ENCODE peak calls at places on chromosomes 11 and 22, in nine cellular contexts. One of them, this sample, is unnamed.

GRCh38 chr11:117230286-117230961 is 1.4 kb downstream of the PCSK7 start:
- DNase-seq in stomach: no peak
- DNase-seq in cardiac muscle cell: peak; percentile 38
- DNase-seq in GM23338: no peak
- DNase-seq in thyroid gland: no peak
- DNase-seq in tibial artery: no peak
- DNase-seq in HAP-1: no peak
- DNase-seq in heart right ventricle: no peak
- DNase-seq in foreskin keratinocyte: peak; percentile 12
- DNase-seq in this sample: no peak

GRCh38 chr11:57402188-57403066 is 12.0 kb upstream of the PRG2 start:
- DNase-seq in stomach: no peak
- DNase-seq in cardiac muscle cell: peak; percentile 9
- DNase-seq in GM23338: no peak
- DNase-seq in thyroid gland: no peak
- DNase-seq in tibial artery: no peak
- DNase-seq in HAP-1: no peak
- DNase-seq in heart right ventricle: no peak
- DNase-seq in foreskin keratinocyte: peak; percentile 70
- DNase-seq in this sample: no peak

GRCh38 chr11:6705905-6706535 is 22.9 kb upstream of the MRPL17 start:
- DNase-seq in stomach: peak; percentile 54
- DNase-seq in cardiac muscle cell: peak; percentile 75
- DNase-seq in GM23338: peak; percentile 80
- DNase-seq in thyroid gland: peak; percentile 50
- DNase-seq in tibial artery: no peak
- DNase-seq in HAP-1: peak; percentile 66
- DNase-seq in heart right ventricle: peak; percentile 56
- DNase-seq in foreskin keratinocyte: peak; percentile 34
- DNase-seq in this sample: peak; percentile 18

GRCh38 chr11:16195659-16196058 is 160.7 kb downstream of the SOX6 start:
- DNase-seq in stomach: no peak
- DNase-seq in cardiac muscle cell: peak; percentile 20
- DNase-seq in GM23338: no peak
- DNase-seq in thyroid gland: no peak
- DNase-seq in tibial artery: no peak
- DNase-seq in HAP-1: no peak
- DNase-seq in heart right ventricle: no peak
- DNase-seq in foreskin keratinocyte: no peak
- DNase-seq in this sample: no peak

GRCh38 chr22:24433868-24434471 is 6.6 kb downstream of the ADORA2A start:
- DNase-seq in stomach: no peak
- DNase-seq in cardiac muscle cell: no peak
- DNase-seq in GM23338: no peak
- DNase-seq in thyroid gland: no peak
- DNase-seq in tibial artery: peak; percentile 63
- DNase-seq in HAP-1: no peak
- DNase-seq in heart right ventricle: no peak
- DNase-seq in foreskin keratinocyte: no peak
- DNase-seq in this sample: no peak

GRCh38 chr11:126345759-126346585 is 9.5 kb upstream of the ST3GAL4 start:
- DNase-seq in stomach: no peak
- DNase-seq in cardiac muscle cell: peak; percentile 92
- DNase-seq in GM23338: no peak
- DNase-seq in thyroid gland: peak; percentile 23
- DNase-seq in tibial artery: peak; percentile 77
- DNase-seq in HAP-1: no peak
- DNase-seq in heart right ventricle: peak; percentile 58
- DNase-seq in foreskin keratinocyte: peak; percentile 59
- DNase-seq in this sample: no peak

GRCh38 chr11:86374586-86374985 is at the start of gene CCDC81:
- DNase-seq in stomach: no peak
- DNase-seq in cardiac muscle cell: peak; percentile 55
- DNase-seq in GM23338: peak; percentile 95
- DNase-seq in thyroid gland: peak; percentile 20
- DNase-seq in tibial artery: no peak
- DNase-seq in HAP-1: no peak
- DNase-seq in heart right ventricle: no peak
- DNase-seq in foreskin keratinocyte: no peak
- DNase-seq in this sample: no peak

GRCh38 chr11:69492201-69492991 is 10.9 kb downstream of the LINC01488 start:
- DNase-seq in stomach: no peak
- DNase-seq in cardiac muscle cell: no peak
- DNase-seq in GM23338: no peak
- DNase-seq in thyroid gland: no peak
- DNase-seq in tibial artery: no peak
- DNase-seq in HAP-1: no peak
- DNase-seq in heart right ventricle: no peak
- DNase-seq in foreskin keratinocyte: no peak
- DNase-seq in this sample: no peak

GRCh38 chr11:108985611-108986279 is 320.9 kb downstream of the DDX10 start:
- DNase-seq in stomach: no peak
- DNase-seq in cardiac muscle cell: peak; percentile 73
- DNase-seq in GM23338: no peak
- DNase-seq in thyroid gland: no peak
- DNase-seq in tibial artery: no peak
- DNase-seq in HAP-1: no peak
- DNase-seq in heart right ventricle: no peak
- DNase-seq in foreskin keratinocyte: peak; percentile 49
- DNase-seq in this sample: peak; percentile 33

GRCh38 chr11:89327885-89328284 is 150.2 kb downstream of the TYR start:
- DNase-seq in stomach: no peak
- DNase-seq in cardiac muscle cell: no peak
- DNase-seq in GM23338: no peak
- DNase-seq in thyroid gland: no peak
- DNase-seq in tibial artery: no peak
- DNase-seq in HAP-1: no peak
- DNase-seq in heart right ventricle: no peak
- DNase-seq in foreskin keratinocyte: peak; percentile 60
- DNase-seq in this sample: no peak

GRCh38 chr22:31951201-31952093 is 7.1 kb downstream of the YWHAH start:
- DNase-seq in stomach: no peak
- DNase-seq in cardiac muscle cell: no peak
- DNase-seq in GM23338: no peak
- DNase-seq in thyroid gland: no peak
- DNase-seq in tibial artery: no peak
- DNase-seq in HAP-1: no peak
- DNase-seq in heart right ventricle: no peak
- DNase-seq in foreskin keratinocyte: no peak
- DNase-seq in this sample: no peak
- H3K4me1 ChIP-seq in stomach: peaks cover 70% of the 10 kb centered on the region
- H3K4me1 ChIP-seq in cardiac muscle cell: peaks cover 6% of the 10 kb centered on the region
- H3K4me1 ChIP-seq in GM23338: peaks cover 27% of the 10 kb centered on the region
- H3K4me1 ChIP-seq in thyroid gland: peaks cover 9% of the 10 kb centered on the region
- H3K4me1 ChIP-seq in tibial artery: no peaks in the 10 kb centered on the region
- H3K4me1 ChIP-seq in HAP-1: peaks cover 5% of the 10 kb centered on the region
- H3K4me1 ChIP-seq in heart right ventricle: peaks cover 20% of the 10 kb centered on the region
- H3K4me1 ChIP-seq in foreskin keratinocyte: peaks cover 36% of the 10 kb centered on the region
- H3K4me1 ChIP-seq in this sample: no peaks in the 10 kb centered on the region

DNA sequence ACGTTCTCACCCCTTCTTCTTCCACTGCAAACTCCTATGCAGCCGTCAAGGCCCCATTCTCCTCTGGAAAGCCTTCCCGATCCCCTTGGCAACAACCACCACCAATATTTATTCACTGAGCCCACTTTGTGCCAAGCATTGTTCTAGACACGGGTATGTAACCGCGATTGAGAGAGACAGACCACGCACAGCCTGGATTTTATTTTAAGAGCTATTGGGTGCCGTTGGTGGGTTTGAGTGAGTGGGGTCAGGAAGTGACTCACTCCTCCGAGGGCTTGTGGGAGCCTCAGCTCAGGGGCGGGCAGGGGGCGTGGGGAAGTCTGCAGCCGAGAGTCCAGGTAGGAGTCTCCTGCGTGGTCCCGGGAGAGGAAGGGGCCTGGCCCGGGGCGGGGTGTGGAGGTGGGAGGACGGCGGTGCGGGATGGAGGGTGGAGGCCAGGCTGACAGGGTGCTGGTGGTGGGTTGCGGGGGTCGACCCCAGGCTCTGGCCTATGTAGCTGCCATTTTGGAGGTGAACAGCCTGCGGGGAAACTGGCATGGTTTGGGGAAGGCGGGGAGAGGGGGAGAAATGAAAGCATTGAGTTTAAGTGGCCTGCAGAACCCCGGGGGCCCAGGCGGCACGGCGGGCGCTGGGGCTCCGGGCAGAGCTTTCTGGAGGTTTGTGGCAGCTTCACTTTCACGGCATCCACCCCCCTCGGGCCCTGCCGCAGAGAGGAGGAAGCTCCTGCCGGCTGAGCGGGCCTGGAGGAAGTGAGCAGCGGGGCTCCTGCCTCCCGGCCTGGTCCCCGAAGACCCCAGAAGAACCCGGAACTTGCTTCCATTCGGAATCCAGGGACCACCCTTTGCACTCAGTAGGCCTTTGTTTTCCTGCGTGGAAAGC is 547 bp downstream of the PARVG start:
- DNase-seq in stomach: peak; percentile 43
- DNase-seq in cardiac muscle cell: no peak
- DNase-seq in GM23338: no peak
- DNase-seq in thyroid gland: no peak
- DNase-seq in tibial artery: no peak
- DNase-seq in HAP-1: no peak
- DNase-seq in heart right ventricle: no peak
- DNase-seq in foreskin keratinocyte: no peak
- DNase-seq in this sample: no peak
- H3K4me1 ChIP-seq in stomach: no peaks in the 10 kb centered on the region
- H3K4me1 ChIP-seq in cardiac muscle cell: no peaks in the 10 kb centered on the region
- H3K4me1 ChIP-seq in GM23338: peaks cover 4% of the 10 kb centered on the region
- H3K4me1 ChIP-seq in thyroid gland: no peaks in the 10 kb centered on the region
- H3K4me1 ChIP-seq in tibial artery: no peaks in the 10 kb centered on the region
- H3K4me1 ChIP-seq in HAP-1: no peaks in the 10 kb centered on the region
- H3K4me1 ChIP-seq in heart right ventricle: no peaks in the 10 kb centered on the region
- H3K4me1 ChIP-seq in foreskin keratinocyte: no peaks in the 10 kb centered on the region
- H3K4me1 ChIP-seq in this sample: peaks cover 6% of the 10 kb centered on the region

GRCh38 chr11:111326824-111327223 is 28.5 kb downstream of the POU2AF3 start:
- DNase-seq in stomach: no peak
- DNase-seq in cardiac muscle cell: no peak
- DNase-seq in GM23338: no peak
- DNase-seq in thyroid gland: no peak
- DNase-seq in tibial artery: no peak
- DNase-seq in HAP-1: no peak
- DNase-seq in heart right ventricle: no peak
- DNase-seq in foreskin keratinocyte: no peak
- DNase-seq in this sample: no peak
- H3K4me1 ChIP-seq in stomach: peaks cover 64% of the 10 kb centered on the region
- H3K4me1 ChIP-seq in cardiac muscle cell: no peaks in the 10 kb centered on the region
- H3K4me1 ChIP-seq in GM23338: no peaks in the 10 kb centered on the region
- H3K4me1 ChIP-seq in thyroid gland: peaks cover 42% of the 10 kb centered on the region
- H3K4me1 ChIP-seq in tibial artery: no peaks in the 10 kb centered on the region
- H3K4me1 ChIP-seq in HAP-1: no peaks in the 10 kb centered on the region
- H3K4me1 ChIP-seq in heart right ventricle: no peaks in the 10 kb centered on the region
- H3K4me1 ChIP-seq in foreskin keratinocyte: no peaks in the 10 kb centered on the region
- H3K4me1 ChIP-seq in this sample: peaks cover 2% of the 10 kb centered on the region

GRCh38 chr22:39176067-39176621 is 23.7 kb upstream of the CBX7 start:
- DNase-seq in stomach: peak; percentile 48
- DNase-seq in cardiac muscle cell: peak; percentile 88
- DNase-seq in GM23338: peak; percentile 92
- DNase-seq in thyroid gland: peak; percentile 78
- DNase-seq in tibial artery: peak; percentile 75
- DNase-seq in HAP-1: peak; percentile 67
- DNase-seq in heart right ventricle: peak; percentile 73
- DNase-seq in foreskin keratinocyte: peak; percentile 27
- DNase-seq in this sample: no peak
- H3K4me1 ChIP-seq in stomach: peaks cover 41% of the 10 kb centered on the region
- H3K4me1 ChIP-seq in cardiac muscle cell: peaks cover 26% of the 10 kb centered on the region
- H3K4me1 ChIP-seq in GM23338: peaks cover 55% of the 10 kb centered on the region
- H3K4me1 ChIP-seq in thyroid gland: peaks cover 35% of the 10 kb centered on the region
- H3K4me1 ChIP-seq in tibial artery: peaks cover 10% of the 10 kb centered on the region
- H3K4me1 ChIP-seq in HAP-1: peaks cover 27% of the 10 kb centered on the region
- H3K4me1 ChIP-seq in heart right ventricle: peaks cover 32% of the 10 kb centered on the region
- H3K4me1 ChIP-seq in foreskin keratinocyte: peaks cover 30% of the 10 kb centered on the region
- H3K4me1 ChIP-seq in this sample: peaks cover 30% of the 10 kb centered on the region

GRCh38 chr11:75313457-75314272 is 37.8 kb downstream of the ARRB1 start:
- DNase-seq in stomach: peak; percentile 55
- DNase-seq in cardiac muscle cell: peak; percentile 80
- DNase-seq in GM23338: no peak
- DNase-seq in thyroid gland: peak; percentile 90
- DNase-seq in tibial artery: peak; percentile 74
- DNase-seq in HAP-1: no peak
- DNase-seq in heart right ventricle: peak; percentile 72
- DNase-seq in foreskin keratinocyte: no peak
- DNase-seq in this sample: no peak
- H3K4me1 ChIP-seq in stomach: peaks cover 100% of the 10 kb centered on the region
- H3K4me1 ChIP-seq in cardiac muscle cell: no peaks in the 10 kb centered on the region
- H3K4me1 ChIP-seq in GM23338: no peaks in the 10 kb centered on the region
- H3K4me1 ChIP-seq in thyroid gland: peaks cover 15% of the 10 kb centered on the region
- H3K4me1 ChIP-seq in tibial artery: no peaks in the 10 kb centered on the region
- H3K4me1 ChIP-seq in HAP-1: no peaks in the 10 kb centered on the region
- H3K4me1 ChIP-seq in heart right ventricle: peaks cover 21% of the 10 kb centered on the region
- H3K4me1 ChIP-seq in foreskin keratinocyte: no peaks in the 10 kb centered on the region
- H3K4me1 ChIP-seq in this sample: peaks cover 28% of the 10 kb centered on the region

GRCh38 chr11:35160902-35161585 is 22.1 kb downstream of the CD44 start:
- DNase-seq in stomach: no peak
- DNase-seq in cardiac muscle cell: no peak
- DNase-seq in GM23338: no peak
- DNase-seq in thyroid gland: no peak
- DNase-seq in tibial artery: no peak
- DNase-seq in HAP-1: no peak
- DNase-seq in heart right ventricle: no peak
- DNase-seq in foreskin keratinocyte: no peak
- DNase-seq in this sample: no peak
- H3K4me1 ChIP-seq in stomach: peaks cover 95% of the 10 kb centered on the region
- H3K4me1 ChIP-seq in cardiac muscle cell: peaks cover 13% of the 10 kb centered on the region
- H3K4me1 ChIP-seq in GM23338: peaks cover 28% of the 10 kb centered on the region
- H3K4me1 ChIP-seq in thyroid gland: peaks cover 33% of the 10 kb centered on the region
- H3K4me1 ChIP-seq in tibial artery: no peaks in the 10 kb centered on the region
- H3K4me1 ChIP-seq in HAP-1: no peaks in the 10 kb centered on the region
- H3K4me1 ChIP-seq in heart right ventricle: no peaks in the 10 kb centered on the region
- H3K4me1 ChIP-seq in foreskin keratinocyte: peaks cover 88% of the 10 kb centered on the region
- H3K4me1 ChIP-seq in this sample: peaks cover 3% of the 10 kb centered on the region

DNA sequence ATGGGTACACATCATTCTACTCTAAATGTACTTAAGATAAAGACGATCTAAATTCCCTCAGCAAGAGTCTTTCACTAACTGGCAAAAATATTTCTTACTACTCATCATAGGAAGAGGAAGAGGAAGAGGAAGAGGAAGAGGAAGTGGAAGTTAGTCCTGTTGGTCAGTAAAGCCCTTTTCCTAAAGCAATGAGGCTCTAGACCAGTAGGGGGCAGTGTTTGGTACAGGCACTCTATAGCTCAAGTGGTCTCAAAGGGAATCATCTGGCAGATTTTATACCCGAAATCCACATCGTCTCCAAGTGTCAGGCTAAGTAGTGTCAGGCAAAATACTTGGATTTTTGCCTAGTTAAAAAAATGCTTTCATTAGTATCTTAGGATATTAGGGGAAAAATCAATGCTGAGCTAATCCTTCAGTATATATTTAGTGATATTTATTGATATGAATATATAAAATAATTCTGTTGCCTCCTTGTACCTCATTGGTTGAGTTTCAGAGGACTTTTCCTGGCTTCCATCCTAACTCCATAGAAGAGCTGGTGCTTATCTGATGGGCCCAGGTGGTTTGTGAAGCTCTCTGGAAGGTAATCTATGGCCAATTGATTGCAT is 7.7 kb downstream of the BLID start:
- DNase-seq in stomach: no peak
- DNase-seq in cardiac muscle cell: peak; percentile 73
- DNase-seq in GM23338: peak; percentile 81
- DNase-seq in thyroid gland: peak; percentile 38
- DNase-seq in tibial artery: no peak
- DNase-seq in HAP-1: peak; percentile 74
- DNase-seq in heart right ventricle: no peak
- DNase-seq in foreskin keratinocyte: peak; percentile 20
- DNase-seq in this sample: peak; percentile 40
- H3K4me1 ChIP-seq in stomach: no peaks in the 10 kb centered on the region
- H3K4me1 ChIP-seq in cardiac muscle cell: peaks cover 42% of the 10 kb centered on the region
- H3K4me1 ChIP-seq in GM23338: no peaks in the 10 kb centered on the region
- H3K4me1 ChIP-seq in thyroid gland: no peaks in the 10 kb centered on the region
- H3K4me1 ChIP-seq in tibial artery: no peaks in the 10 kb centered on the region
- H3K4me1 ChIP-seq in HAP-1: no peaks in the 10 kb centered on the region
- H3K4me1 ChIP-seq in heart right ventricle: no peaks in the 10 kb centered on the region
- H3K4me1 ChIP-seq in foreskin keratinocyte: peaks cover 12% of the 10 kb centered on the region
- H3K4me1 ChIP-seq in this sample: no peaks in the 10 kb centered on the region

GRCh38 chr22:22949953-22950352 is 62.3 kb downstream of the IGLL5 start:
- DNase-seq in stomach: no peak
- DNase-seq in cardiac muscle cell: no peak
- DNase-seq in GM23338: no peak
- DNase-seq in thyroid gland: no peak
- DNase-seq in tibial artery: no peak
- DNase-seq in HAP-1: no peak
- DNase-seq in heart right ventricle: no peak
- DNase-seq in foreskin keratinocyte: no peak
- DNase-seq in this sample: no peak
- H3K4me1 ChIP-seq in stomach: peaks cover 6% of the 10 kb centered on the region
- H3K4me1 ChIP-seq in cardiac muscle cell: no peaks in the 10 kb centered on the region
- H3K4me1 ChIP-seq in GM23338: no peaks in the 10 kb centered on the region
- H3K4me1 ChIP-seq in thyroid gland: no peaks in the 10 kb centered on the region
- H3K4me1 ChIP-seq in tibial artery: no peaks in the 10 kb centered on the region
- H3K4me1 ChIP-seq in HAP-1: no peaks in the 10 kb centered on the region
- H3K4me1 ChIP-seq in heart right ventricle: no peaks in the 10 kb centered on the region
- H3K4me1 ChIP-seq in foreskin keratinocyte: no peaks in the 10 kb centered on the region
- H3K4me1 ChIP-seq in this sample: no peaks in the 10 kb centered on the region

This sample was measured in NT2/D1.